ENCODE peak calls at places on chromosomes 7 and 10, in eight cellular contexts. One of them, this sample, is unnamed.

GRCh38 chr10:132688580-132689420 is 97.1 kb downstream of the NKX6-2 start:
- DNase-seq in thyroid gland: no peak
- DNase-seq in BE2C: no peak
- DNase-seq in tibial artery: peak
- DNase-seq in fibroblast of the aortic adventitia: no peak
- DNase-seq in HFF-Myc: no peak
- DNase-seq in astrocyte of the spinal cord: no peak
- DNase-seq in spleen: peak
- DNase-seq in this sample: peak

GRCh38 chr7:36216063-36216684 is 63.1 kb downstream of the EEPD1 start:
- DNase-seq in thyroid gland: peak
- DNase-seq in tibial artery: peak
- DNase-seq in HFF-Myc: no peak
- DNase-seq in BE2C: no peak
- DNase-seq in fibroblast of the aortic adventitia: peak
- DNase-seq in astrocyte of the spinal cord: peak
- DNase-seq in spleen: no peak
- DNase-seq in this sample: no peak

GRCh38 chr7:106736508-106737201 is 75.7 kb upstream of the CCDC71L start:
- DNase-seq in fibroblast of the aortic adventitia: peak
- DNase-seq in HFF-Myc: peak
- DNase-seq in BE2C: peak
- DNase-seq in spleen: no peak
- DNase-seq in astrocyte of the spinal cord: peak
- DNase-seq in thyroid gland: peak
- DNase-seq in tibial artery: peak
- DNase-seq in this sample: no peak

GRCh38 chr7:104931181-104931781 is 82.7 kb upstream of the KMT2E start:
- DNase-seq in spleen: no peak
- DNase-seq in fibroblast of the aortic adventitia: no peak
- DNase-seq in tibial artery: no peak
- DNase-seq in astrocyte of the spinal cord: no peak
- DNase-seq in BE2C: peak
- DNase-seq in thyroid gland: no peak
- DNase-seq in HFF-Myc: no peak
- DNase-seq in this sample: no peak

GRCh38 chr7:70040971-70041766 is 442.9 kb downstream of the AUTS2 start:
- DNase-seq in thyroid gland: no peak
- DNase-seq in fibroblast of the aortic adventitia: peak
- DNase-seq in BE2C: no peak
- DNase-seq in tibial artery: no peak
- DNase-seq in astrocyte of the spinal cord: peak
- DNase-seq in spleen: no peak
- DNase-seq in HFF-Myc: no peak
- DNase-seq in this sample: no peak

GRCh38 chr7:116598278-116598677 is 73.4 kb downstream of the CAV1 start:
- DNase-seq in HFF-Myc: no peak
- DNase-seq in astrocyte of the spinal cord: no peak
- DNase-seq in tibial artery: no peak
- DNase-seq in thyroid gland: no peak
- DNase-seq in fibroblast of the aortic adventitia: no peak
- DNase-seq in spleen: no peak
- DNase-seq in BE2C: peak
- DNase-seq in this sample: no peak

GRCh38 chr10:110710621-110711020 is 66.5 kb downstream of the RBM20 start:
- DNase-seq in tibial artery: no peak
- DNase-seq in BE2C: no peak
- DNase-seq in spleen: no peak
- DNase-seq in astrocyte of the spinal cord: no peak
- DNase-seq in thyroid gland: no peak
- DNase-seq in HFF-Myc: no peak
- DNase-seq in fibroblast of the aortic adventitia: no peak
- DNase-seq in this sample: no peak

GRCh38 chr7:52211930-52212329 is 823.5 kb upstream of the POM121L12 start:
- DNase-seq in spleen: no peak
- DNase-seq in astrocyte of the spinal cord: no peak
- DNase-seq in HFF-Myc: no peak
- DNase-seq in thyroid gland: no peak
- DNase-seq in fibroblast of the aortic adventitia: no peak
- DNase-seq in tibial artery: no peak
- DNase-seq in BE2C: no peak
- DNase-seq in this sample: no peak

GRCh38 chr10:22473044-22473443 is 127.7 kb downstream of the SPAG6 start:
- DNase-seq in astrocyte of the spinal cord: no peak
- DNase-seq in thyroid gland: no peak
- DNase-seq in spleen: no peak
- DNase-seq in tibial artery: no peak
- DNase-seq in BE2C: peak
- DNase-seq in HFF-Myc: no peak
- DNase-seq in fibroblast of the aortic adventitia: no peak
- DNase-seq in this sample: no peak

GRCh38 chr7:157552295-157552993 is 215.6 kb downstream of the DNAJB6 start:
- DNase-seq in spleen: peak
- DNase-seq in tibial artery: peak
- DNase-seq in HFF-Myc: no peak
- DNase-seq in BE2C: no peak
- DNase-seq in fibroblast of the aortic adventitia: no peak
- DNase-seq in astrocyte of the spinal cord: no peak
- DNase-seq in thyroid gland: no peak
- DNase-seq in this sample: peak

GRCh38 chr10:21807162-21807561 is 196.4 kb downstream of the DNAJC1 start:
- DNase-seq in BE2C: peak
- DNase-seq in HFF-Myc: no peak
- DNase-seq in thyroid gland: no peak
- DNase-seq in spleen: no peak
- DNase-seq in tibial artery: no peak
- DNase-seq in astrocyte of the spinal cord: no peak
- DNase-seq in fibroblast of the aortic adventitia: no peak
- DNase-seq in this sample: no peak

GRCh38 chr7:79820387-79820786 is 314.2 kb upstream of the GNAI1 start:
- DNase-seq in BE2C: peak
- DNase-seq in spleen: no peak
- DNase-seq in thyroid gland: peak
- DNase-seq in HFF-Myc: peak
- DNase-seq in tibial artery: peak
- DNase-seq in fibroblast of the aortic adventitia: peak
- DNase-seq in astrocyte of the spinal cord: peak
- DNase-seq in this sample: no peak

GRCh38 chr7:35983585-35983984 is 169.5 kb upstream of the EEPD1 start:
- DNase-seq in tibial artery: no peak
- DNase-seq in BE2C: no peak
- DNase-seq in thyroid gland: no peak
- DNase-seq in HFF-Myc: no peak
- DNase-seq in spleen: no peak
- DNase-seq in astrocyte of the spinal cord: no peak
- DNase-seq in fibroblast of the aortic adventitia: no peak
- DNase-seq in this sample: no peak

GRCh38 chr10:13074562-13075451 is 25.2 kb upstream of the OPTN start:
- DNase-seq in spleen: peak
- DNase-seq in astrocyte of the spinal cord: peak
- DNase-seq in fibroblast of the aortic adventitia: peak
- DNase-seq in tibial artery: peak
- DNase-seq in thyroid gland: peak
- DNase-seq in BE2C: peak
- DNase-seq in HFF-Myc: peak
- DNase-seq in this sample: peak

GRCh38 chr10:47402681-47403301 is 18.7 kb upstream of the ZNF488 start:
- DNase-seq in HFF-Myc: peak
- DNase-seq in astrocyte of the spinal cord: peak
- DNase-seq in spleen: peak
- DNase-seq in thyroid gland: peak
- DNase-seq in BE2C: no peak
- DNase-seq in fibroblast of the aortic adventitia: peak
- DNase-seq in tibial artery: peak
- DNase-seq in this sample: no peak

DNA sequence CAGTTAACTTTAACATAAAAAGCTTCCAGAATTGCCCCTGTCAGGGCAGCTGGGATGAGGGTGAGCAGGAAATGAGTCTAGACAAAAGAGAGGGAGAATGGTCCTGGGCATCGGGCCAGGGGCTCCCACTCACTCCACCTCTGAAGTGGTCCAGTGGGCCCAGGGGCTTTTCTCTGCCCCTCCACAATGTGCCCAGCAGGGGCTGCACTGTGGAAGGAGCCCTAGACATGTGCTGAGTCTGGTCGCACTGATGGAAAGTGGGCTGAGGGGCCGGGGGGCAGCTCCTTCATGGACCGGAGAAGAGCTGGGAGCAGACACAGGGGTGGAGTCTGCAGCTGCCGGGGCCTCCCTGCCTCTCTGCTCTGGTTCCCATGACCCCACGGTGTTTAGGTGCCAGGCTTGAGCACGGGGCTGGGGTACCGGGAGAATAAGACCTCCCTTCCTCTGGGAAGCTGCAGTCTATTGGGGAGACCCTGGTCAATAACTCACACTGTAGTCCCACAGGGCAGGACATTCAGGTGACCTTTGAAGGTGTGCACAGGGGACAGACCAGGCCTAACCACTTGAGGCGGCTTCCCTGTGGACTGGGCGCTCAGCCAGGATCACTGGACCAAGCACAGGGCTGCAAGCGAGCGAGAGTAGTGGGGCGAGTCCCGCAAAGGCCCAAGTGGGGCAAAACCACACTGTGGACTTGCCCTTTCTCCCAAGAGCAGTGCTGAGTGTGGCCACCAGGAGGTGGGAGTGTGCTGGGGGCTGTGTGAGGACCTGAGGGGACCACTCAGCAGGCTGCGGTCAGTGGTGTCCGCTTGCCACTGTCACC is 6.1 kb downstream of the ADCY1 start:
- DNase-seq in tibial artery: no peak
- DNase-seq in thyroid gland: peak
- DNase-seq in BE2C: peak
- DNase-seq in HFF-Myc: no peak
- DNase-seq in fibroblast of the aortic adventitia: no peak
- DNase-seq in spleen: peak
- DNase-seq in astrocyte of the spinal cord: no peak
- DNase-seq in this sample: no peak
- TF ChIP-seq CTCF in tibial artery: no peak
- TF ChIP-seq CTCF in thyroid gland: peak
- TF ChIP-seq CTCF in BE2C: peak
- TF ChIP-seq CTCF in HFF-Myc: peak
- TF ChIP-seq CTCF in fibroblast of the aortic adventitia: peak
- TF ChIP-seq CTCF in spleen: no peak
- TF ChIP-seq CTCF in astrocyte of the spinal cord: peak
- TF ChIP-seq CTCF in this sample: peak

GRCh38 chr7:20330176-20330796 is 414 bp upstream of the ITGB8 start:
- DNase-seq in fibroblast of the aortic adventitia: peak
- DNase-seq in astrocyte of the spinal cord: peak
- DNase-seq in BE2C: peak
- DNase-seq in spleen: peak
- DNase-seq in HFF-Myc: peak
- DNase-seq in tibial artery: peak
- DNase-seq in thyroid gland: peak
- DNase-seq in this sample: peak
- TF ChIP-seq CTCF in fibroblast of the aortic adventitia: peak
- TF ChIP-seq CTCF in astrocyte of the spinal cord: no peak
- TF ChIP-seq CTCF in BE2C: no peak
- TF ChIP-seq CTCF in spleen: no peak
- TF ChIP-seq CTCF in HFF-Myc: no peak
- TF ChIP-seq CTCF in tibial artery: no peak
- TF ChIP-seq CTCF in thyroid gland: no peak
- TF ChIP-seq CTCF in this sample: no peak

GRCh38 chr10:16919076-16919972 is 102.1 kb upstream of the RSU1 start:
- DNase-seq in HFF-Myc: no peak
- DNase-seq in fibroblast of the aortic adventitia: no peak
- DNase-seq in thyroid gland: no peak
- DNase-seq in astrocyte of the spinal cord: no peak
- DNase-seq in tibial artery: no peak
- DNase-seq in BE2C: no peak
- DNase-seq in spleen: no peak
- DNase-seq in this sample: no peak

GRCh38 chr10:16913266-16913665 is 96.0 kb upstream of the RSU1 start:
- DNase-seq in thyroid gland: no peak
- DNase-seq in HFF-Myc: no peak
- DNase-seq in tibial artery: no peak
- DNase-seq in astrocyte of the spinal cord: no peak
- DNase-seq in fibroblast of the aortic adventitia: no peak
- DNase-seq in BE2C: no peak
- DNase-seq in spleen: no peak
- DNase-seq in this sample: no peak

GRCh38 chr10:16916496-16916895 is 99.3 kb upstream of the RSU1 start:
- DNase-seq in spleen: no peak
- DNase-seq in astrocyte of the spinal cord: no peak
- DNase-seq in fibroblast of the aortic adventitia: no peak
- DNase-seq in HFF-Myc: no peak
- DNase-seq in tibial artery: no peak
- DNase-seq in thyroid gland: no peak
- DNase-seq in BE2C: no peak
- DNase-seq in this sample: no peak

GRCh38 chr10:16910795-16911164 is 93.6 kb upstream of the RSU1 start:
- DNase-seq in astrocyte of the spinal cord: no peak
- DNase-seq in HFF-Myc: no peak
- DNase-seq in spleen: no peak
- DNase-seq in thyroid gland: no peak
- DNase-seq in tibial artery: no peak
- DNase-seq in fibroblast of the aortic adventitia: no peak
- DNase-seq in BE2C: no peak
- DNase-seq in this sample: no peak

DNA sequence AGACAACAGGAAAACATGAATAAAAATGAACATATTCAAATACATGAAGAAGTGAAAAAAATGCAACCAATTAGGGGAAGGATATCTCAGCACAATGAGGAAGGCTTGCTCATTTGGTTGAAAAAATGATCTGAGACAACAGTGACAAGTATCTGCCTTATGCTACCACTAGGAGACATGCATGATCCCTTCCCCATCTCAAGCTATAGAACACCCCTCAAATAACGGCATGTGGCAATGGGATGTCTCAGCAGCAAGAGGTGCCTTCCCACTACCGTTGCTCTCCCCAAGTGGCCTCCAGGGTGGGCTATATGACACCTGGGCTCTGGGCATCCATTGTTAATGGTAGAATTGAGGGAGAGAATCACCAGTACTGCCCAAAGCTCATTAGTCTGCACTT is 98.1 kb upstream of the RSU1 start:
- DNase-seq in spleen: no peak
- DNase-seq in astrocyte of the spinal cord: no peak
- DNase-seq in tibial artery: no peak
- DNase-seq in HFF-Myc: no peak
- DNase-seq in thyroid gland: no peak
- DNase-seq in fibroblast of the aortic adventitia: no peak
- DNase-seq in BE2C: no peak
- DNase-seq in this sample: no peak
- TF ChIP-seq CTCF in spleen: no peak
- TF ChIP-seq CTCF in astrocyte of the spinal cord: no peak
- TF ChIP-seq CTCF in tibial artery: no peak
- TF ChIP-seq CTCF in HFF-Myc: peak
- TF ChIP-seq CTCF in thyroid gland: no peak
- TF ChIP-seq CTCF in fibroblast of the aortic adventitia: no peak
- TF ChIP-seq CTCF in BE2C: peak
- TF ChIP-seq CTCF in this sample: no peak

DNA sequence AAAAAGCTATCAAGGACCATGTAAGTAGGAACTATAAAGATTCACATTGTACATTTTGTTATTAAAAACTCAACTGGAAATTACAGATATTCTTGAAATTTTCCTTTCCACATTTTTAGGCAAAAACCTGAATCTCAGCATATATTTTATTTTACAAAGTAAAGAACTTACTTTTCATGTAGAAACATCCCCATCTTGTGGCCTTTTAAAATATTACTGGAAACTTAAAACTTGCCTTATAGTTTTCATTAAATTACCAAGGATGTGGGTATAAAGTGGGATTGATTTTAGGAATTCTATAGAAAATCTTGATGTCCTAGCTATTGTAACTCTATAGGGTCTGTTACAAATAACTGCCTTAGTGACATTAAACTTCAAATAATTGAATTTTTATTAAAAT is 10.6 kb downstream of the DBF4 start:
- DNase-seq in thyroid gland: no peak
- DNase-seq in astrocyte of the spinal cord: peak
- DNase-seq in BE2C: no peak
- DNase-seq in spleen: no peak
- DNase-seq in fibroblast of the aortic adventitia: peak
- DNase-seq in HFF-Myc: no peak
- DNase-seq in tibial artery: no peak
- DNase-seq in this sample: no peak
- TF ChIP-seq CTCF in thyroid gland: peak
- TF ChIP-seq CTCF in astrocyte of the spinal cord: peak
- TF ChIP-seq CTCF in BE2C: no peak
- TF ChIP-seq CTCF in spleen: peak
- TF ChIP-seq CTCF in fibroblast of the aortic adventitia: peak
- TF ChIP-seq CTCF in HFF-Myc: no peak
- TF ChIP-seq CTCF in tibial artery: peak
- TF ChIP-seq CTCF in this sample: peak